ENCODE peak calls at places on chromosomes 5 and 9, in nine cellular contexts. R is PC-3; J is NCI-H510A treated with DMSO at 0.1 percent for 48 hours; H is A172; C is NCI-H446; T is NCI-H2081 treated with DMSO at 0.1 percent for 48 hours; E is activated CD8-positive, alpha-beta memory T cell treated with anti-CD3 and anti-CD28 coated beads, Interleukin-2, amount 10 ng/mL, durations not matched to agents 7 days and 5 days; K is activated T-cell treated with anti-CD3 and anti-CD28 coated beads, Interleukin-2, amount 50 U/mL, for 4 hours; V is cardiac fibroblast. I is an unnamed sample.

GRCh38 chr5:89996892-89997291 is 412.7 kb downstream of the CETN3 start:
- DNase-seq in E (no peak), H (no peak), T (no peak), V (no peak), K (no peak), J (no peak), R (no peak), C (no peak), I (no peak)

GRCh38 chr5:146520731-146521130 is 4.7 kb upstream of the GPR151 start:
- DNase-seq in E (no peak), H (peak), C (no peak), V (no peak), J (no peak), T (no peak), K (no peak), R (peak), I (no peak)

GRCh38 chr9:26670052-26670640 is 222.5 kb downstream of the CAAP1 start:
- DNase-seq in J (no peak), T (no peak), K (no peak), E (no peak), V (no peak), H (peak), R (no peak), C (no peak), I (no peak)

GRCh38 chr9:36039696-36040095 is 3.0 kb downstream of the RECK start:
- DNase-seq in E (no peak), R (no peak), V (peak), H (no peak), T (no peak), C (no peak), K (no peak), J (no peak), I (no peak)

GRCh38 chr5:169350016-169350415 is 49.1 kb upstream of the SLIT3 start:
- DNase-seq in V (peak), T (no peak), C (no peak), R (peak), H (peak), J (no peak), K (no peak), E (no peak), I (no peak)

GRCh38 chr9:115006660-115007059 is 76.3 kb upstream of the TNFSF8 start:
- DNase-seq in J (no peak), C (no peak), R (peak), E (peak), H (no peak), K (no peak), V (peak), T (no peak), I (no peak)

GRCh38 chr5:135315394-135315793 is 83.6 kb downstream of the MACROH2A1 start:
- DNase-seq in K (no peak), T (no peak), C (no peak), H (no peak), R (no peak), J (no peak), E (no peak), V (no peak), I (no peak)

GRCh38 chr5:134944630-134945029 is 23.1 kb upstream of the CATSPER3 start:
- DNase-seq in C (no peak), R (no peak), K (no peak), J (no peak), V (no peak), T (no peak), E (no peak), H (no peak), I (no peak)

GRCh38 chr5:72722792-72723402 is 93.6 kb upstream of the TNPO1 start:
- DNase-seq in H (no peak), V (no peak), C (no peak), T (no peak), J (no peak), E (no peak), K (no peak), R (peak), I (peak)

GRCh38 chr5:8628521-8628920 is 759.6 kb downstream of the MTRR start:
- DNase-seq in K (no peak), V (no peak), T (peak), J (peak), C (no peak), H (no peak), E (no peak), R (no peak), I (peak)

GRCh38 chr5:59348189-59348588 is 545.3 kb downstream of the PDE4D start:
- DNase-seq in H (no peak), J (no peak), C (no peak), V (no peak), T (no peak), K (no peak), R (peak), E (no peak), I (no peak)